ENCODE peak calls at places on chromosome 7, in six cellular contexts. H is AG09319; N is T-helper 2 cell; I is astrocyte of the cerebellum; G is non-pigmented ciliary epithelial cell; O is activated CD4-positive, CD25-positive, alpha-beta regulatory T cell. B is an unnamed sample.

GRCh38 chr7:44189286-44189992 is at the start of gene GCK:
- DNase-seq in H (no peak), N (no peak), I (no peak), G (no peak), O (no peak), B (no peak)

GRCh38 chr7:156827587-156828203 is 65.3 kb downstream of the LMBR1 start:
- DNase-seq in H (no peak), N (no peak), I (peak; percentile 13), G (no peak), O (no peak), B (no peak)

GRCh38 chr7:24102988-24103387 is 181.0 kb upstream of the NPY start:
- DNase-seq in H (no peak), N (no peak), I (no peak), G (no peak), O (no peak), B (no peak)

GRCh38 chr7:116138202-116138801 is 72.0 kb upstream of the TES start:
- DNase-seq in H (peak; percentile 39), N (peak; percentile 10), I (peak; percentile 53), G (no peak), O (no peak), B (peak; percentile 14)

GRCh38 chr7:75649462-75649861 is 89.3 kb downstream of the HIP1 start:
- DNase-seq in H (no peak), N (no peak), I (no peak), G (no peak), O (no peak), B (no peak)

GRCh38 chr7:42678315-42678714 is 233.6 kb downstream of the C7orf25 start:
- DNase-seq in H (no peak), N (no peak), I (no peak), G (no peak), O (no peak), B (peak; percentile 35)

GRCh38 chr7:112182749-112183148 is 23.4 kb downstream of the DOCK4 start:
- DNase-seq in H (no peak), N (no peak), I (no peak), G (no peak), O (no peak), B (no peak)

GRCh38 chr7:47982610-47983009 is 3.2 kb upstream of the HUS1 start:
- DNase-seq in H (no peak), N (no peak), I (no peak), G (no peak), O (no peak), B (no peak)

GRCh38 chr7:17070117-17070750 is 188.5 kb upstream of the AGR3 start:
- DNase-seq in H (no peak), N (no peak), I (no peak), G (no peak), O (no peak), B (no peak)

GRCh38 chr7:116218051-116218645 is 7.8 kb downstream of the TES start:
- DNase-seq in H (no peak), N (no peak), I (peak; percentile 77), G (peak; percentile 95), O (no peak), B (peak; percentile 86)

GRCh38 chr7:64876792-64877713 is 26.0 kb upstream of the ZNF273 start:
- DNase-seq in H (no peak), N (peak; percentile 53), I (no peak), G (no peak), O (peak; percentile 10), B (no peak)

GRCh38 chr7:69534461-69535041 is 63.7 kb upstream of the AUTS2 start:
- DNase-seq in H (no peak), N (no peak), I (no peak), G (no peak), O (no peak), B (no peak)

GRCh38 chr7:156515911-156516790 is 124.4 kb upstream of the RNF32 start:
- DNase-seq in H (no peak), N (no peak), I (no peak), G (no peak), O (no peak), B (no peak)

GRCh38 chr7:107560898-107561516 is 2.7 kb downstream of the COG5 start:
- DNase-seq in H (no peak), N (peak; percentile 48), I (no peak), G (no peak), O (no peak), B (no peak)

GRCh38 chr7:129636641-129637040 is 25.1 kb downstream of the NRF1 start:
- DNase-seq in H (no peak), N (no peak), I (no peak), G (no peak), O (no peak), B (no peak)